ENCODE peak calls at places on chromosome 11, in nine cellular contexts. R is transverse colon, D is A549, M is prostate gland, C is HCT116, E is body of pancreas, Z is K562, A is adrenal gland, K is ovary. B is an unnamed sample.

GRCh38 chr11:117361432-117361831 is 33.8 kb downstream of the CEP164 start:
- DNase-seq in R (no peak), Z (no peak), A (no peak), K (no peak), E (no peak), M (no peak), D (no peak), C (no peak), B (no peak)

GRCh38 chr11:90321018-90321417 is 98.2 kb upstream of the CHORDC1 start:
- DNase-seq in K (no peak), R (no peak), A (no peak), Z (no peak), E (no peak), M (no peak), D (no peak), C (no peak), B (no peak)

GRCh38 chr11:14622241-14622954 is 21.2 kb upstream of the PDE3B start:
- DNase-seq in K (no peak), D (no peak), C (no peak), E (no peak), Z (no peak), M (no peak), A (no peak), R (no peak), B (no peak)

GRCh38 chr11:134764367-134764766 is 352.3 kb upstream of the B3GAT1 start:
- DNase-seq in D (no peak), A (no peak), E (no peak), Z (no peak), C (no peak), K (no peak), R (no peak), M (no peak), B (no peak)

GRCh38 chr11:134357545-134357839 is 25.7 kb downstream of the GLB1L2 start:
- DNase-seq in A (peak; percentile 7), E (no peak), M (no peak), R (no peak), Z (no peak), K (no peak), C (no peak), D (no peak), B (no peak)

GRCh38 chr11:129146196-129146595 is 45.9 kb downstream of the ARHGAP32 start:
- DNase-seq in R (no peak), K (no peak), C (no peak), M (no peak), Z (no peak), A (no peak), D (no peak), E (no peak), B (no peak)

GRCh38 chr11:66845143-66845875 is 2.1 kb downstream of the RCE1 start:
- DNase-seq in C (no peak), D (no peak), K (no peak), A (peak; percentile 16), M (no peak), E (no peak), Z (no peak), R (no peak), B (peak; percentile 51)

GRCh38 chr11:28757725-28758515 is 649.7 kb downstream of the METTL15 start:
- DNase-seq in A (no peak), D (peak; percentile 85), E (no peak), M (no peak), R (no peak), Z (no peak), C (no peak), K (no peak), B (no peak)

GRCh38 chr11:11243790-11244469 is 109.1 kb downstream of the CSNK2A3 start:
- DNase-seq in K (peak; percentile 10), R (no peak), M (no peak), A (peak; percentile 17), E (peak; percentile 11), C (no peak), Z (peak; percentile 83), D (no peak), B (no peak)

GRCh38 chr11:2770556-2771301 is 70.9 kb upstream of the KCNQ1OT1 start:
- DNase-seq in R (no peak), K (peak; percentile 6), M (no peak), D (no peak), A (peak; percentile 3), Z (no peak), E (no peak), C (no peak), B (peak; percentile 19)

GRCh38 chr11:8019671-8020597 is 32.8 kb downstream of the EIF3F start:
- DNase-seq in R (no peak), E (peak; percentile 34), C (no peak), Z (no peak), K (peak; percentile 36), M (no peak), D (no peak), A (peak; percentile 32), B (no peak)

GRCh38 chr11:30617762-30618161 is 31.6 kb upstream of the MPPED2 start:
- DNase-seq in A (no peak), M (no peak), E (no peak), C (no peak), R (no peak), D (no peak), Z (no peak), K (no peak), B (no peak)

GRCh38 chr11:131579932-131580387 is 209.5 kb downstream of the NTM start:
- DNase-seq in D (peak; percentile 12), K (no peak), A (no peak), M (no peak), Z (peak; percentile 42), E (peak; percentile 14), C (no peak), R (no peak), B (no peak)

GRCh38 chr11:7570938-7571337 is 57.1 kb downstream of the PPFIBP2 start:
- DNase-seq in K (no peak), E (no peak), D (no peak), R (no peak), C (no peak), Z (no peak), A (no peak), M (no peak), B (no peak)

GRCh38 chr11:114522818-114523217 is 36.9 kb downstream of the NXPE1 start:
- DNase-seq in M (peak; percentile 58), R (no peak), C (no peak), D (no peak), A (no peak), E (no peak), K (no peak), Z (no peak), B (no peak)

GRCh38 chr11:21396351-21397008 is 727.1 kb downstream of the NELL1 start:
- DNase-seq in K (no peak), A (no peak), D (no peak), Z (no peak), C (no peak), R (no peak), M (no peak), E (no peak), B (no peak)

GRCh38 chr11:78085972-78086371 is 6.3 kb upstream of the NDUFC2 start:
- DNase-seq in C (no peak), R (no peak), K (no peak), E (no peak), Z (no peak), M (no peak), A (no peak), D (no peak), B (no peak)

GRCh38 chr11:538431-539051 is 1.2 kb downstream of the LRRC56 start:
- DNase-seq in R (no peak), Z (no peak), M (no peak), E (no peak), K (peak; percentile 11), A (no peak), C (no peak), D (no peak), B (peak; percentile 56)

GRCh38 chr11:844693-845644 is 2.3 kb downstream of the TSPAN4 start:
- DNase-seq in M (peak; percentile 85), A (peak; percentile 86), E (peak; percentile 86), K (peak; percentile 97), C (no peak), R (peak; percentile 79), Z (peak; percentile 69), D (peak; percentile 92), B (peak; percentile 90)

GRCh38 chr11:11407065-11407737 is 54.2 kb upstream of the CSNK2A3 start:
- DNase-seq in K (peak; percentile 20), M (no peak), Z (no peak), D (no peak), E (no peak), A (peak; percentile 49), R (peak; percentile 53), C (no peak), B (peak; percentile 54)

GRCh38 chr11:122692444-122692843 is 36.9 kb downstream of the UBASH3B start:
- DNase-seq in C (no peak), M (no peak), K (no peak), R (no peak), A (no peak), Z (no peak), D (no peak), E (no peak), B (no peak)
- H3K4me1 ChIP-seq in C (no peaks in the 10 kb centered on the region), M (no peaks in the 10 kb centered on the region), K (peaks cover 3% of the 10 kb centered on the region), R (peaks cover 10% of the 10 kb centered on the region), A (peaks cover 19% of the 10 kb centered on the region), Z (no peaks in the 10 kb centered on the region), D (peaks cover 42% of the 10 kb centered on the region), E (no peaks in the 10 kb centered on the region), B (no peaks in the 10 kb centered on the region)

DNA sequence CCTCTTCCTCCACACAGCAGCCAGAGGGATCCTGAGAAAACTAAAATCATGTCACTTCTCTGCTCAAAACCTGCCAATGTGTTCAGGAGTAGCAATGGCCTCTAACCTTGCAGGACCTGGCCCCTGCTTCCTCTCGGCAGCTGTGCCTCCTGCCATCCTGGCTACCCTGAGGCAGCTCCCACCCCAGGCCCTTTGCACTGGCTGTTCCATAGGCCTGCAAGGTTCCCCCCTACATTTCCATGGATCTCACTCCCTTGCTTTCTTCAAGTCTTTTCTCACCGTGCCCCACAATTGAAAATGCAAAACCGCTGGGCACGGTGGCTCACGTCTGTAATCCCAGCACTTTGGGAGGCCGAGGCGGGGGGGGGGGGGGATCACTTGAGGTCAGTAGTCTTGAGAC is 2.1 kb upstream of the STIP1 start:
- DNase-seq in M (no peak), E (no peak), Z (no peak), A (no peak), C (no peak), D (no peak), R (no peak), K (no peak), B (no peak)
- H3K4me3 ChIP-seq in M (no peak overlapping the region), E (no peak overlapping the region), Z (peak overlapping the region; percentile 70), A (no peak overlapping the region), C (peak overlapping the region; percentile 88), D (no peak overlapping the region), R (no peak overlapping the region), K (no peak overlapping the region), B (no peak overlapping the region)

GRCh38 chr11:64253481-64253880 is 2.2 kb downstream of the PLCB3 start:
- DNase-seq in D (no peak), C (no peak), Z (no peak), A (peak; percentile 87), M (no peak), R (peak; percentile 19), K (no peak), E (no peak), B (no peak)
- TF ChIP-seq POLR2A in D (no peak), C (no peak), Z (no peak), A (no peak), M (no peak), R (no peak), K (no peak), E (no peak), B (no peak)

DNA sequence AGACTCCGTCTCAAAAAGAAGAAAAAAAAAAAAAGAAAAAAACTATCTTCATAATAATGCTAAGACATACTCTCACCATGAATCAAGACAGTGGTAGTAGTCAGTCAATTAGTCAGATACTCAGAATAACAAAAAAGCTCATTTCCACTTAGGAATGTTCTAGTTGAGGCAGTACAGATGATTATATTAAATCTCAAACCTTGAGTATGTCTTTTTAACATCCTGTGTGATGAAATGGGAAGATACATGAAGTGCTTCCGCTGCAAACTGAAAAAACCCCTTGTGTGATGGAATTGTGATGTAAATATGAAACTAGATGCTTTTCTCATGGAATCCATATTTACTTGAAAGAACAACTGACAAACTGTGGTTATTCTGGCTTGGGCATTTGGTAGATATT is 13.7 kb downstream of the AMOTL1 start:
- DNase-seq in A (no peak), R (no peak), Z (no peak), E (no peak), K (no peak), D (no peak), C (no peak), M (no peak), B (no peak)
- H3K4me1 ChIP-seq in A (peaks cover 41% of the 10 kb centered on the region), R (peaks cover 6% of the 10 kb centered on the region), Z (no peaks in the 10 kb centered on the region), E (peaks cover 33% of the 10 kb centered on the region), K (peaks cover 2% of the 10 kb centered on the region), D (peaks cover 5% of the 10 kb centered on the region), C (peaks cover 1% of the 10 kb centered on the region), M (no peaks in the 10 kb centered on the region), B (no peaks in the 10 kb centered on the region)